ENCODE peak calls at places on chromosomes 5 and 9, in four cellular contexts. One of them, this sample, is unnamed.

GRCh38 chr9:34985311-34985899 is 4.1 kb upstream of the DNAJB5 start:
- DNase-seq in K562: peak; percentile 74
- DNase-seq in HepG2: peak; percentile 57
- DNase-seq in HCT116: peak; percentile 59
- DNase-seq in this sample: no peak

GRCh38 chr5:60677831-60678664 is 21.9 kb downstream of the DEPDC1B start:
- DNase-seq in K562: peak; percentile 50
- DNase-seq in HepG2: peak; percentile 64
- DNase-seq in HCT116: no peak
- DNase-seq in this sample: no peak

GRCh38 chr9:122218070-122218884 is 10.5 kb downstream of the LHX6 start:
- DNase-seq in K562: no peak
- DNase-seq in HepG2: no peak
- DNase-seq in HCT116: no peak
- DNase-seq in this sample: no peak

GRCh38 chr9:19870988-19871387 is 82.2 kb upstream of the SLC24A2 start:
- DNase-seq in K562: no peak
- DNase-seq in HepG2: no peak
- DNase-seq in HCT116: no peak
- DNase-seq in this sample: no peak

GRCh38 chr5:109416882-109417281 is 7.1 kb upstream of the PJA2 start:
- DNase-seq in K562: no peak
- DNase-seq in HepG2: no peak
- DNase-seq in HCT116: no peak
- DNase-seq in this sample: no peak

GRCh38 chr9:134895849-134896833 is 15.5 kb downstream of the FCN2 start:
- DNase-seq in K562: peak; percentile 14
- DNase-seq in HepG2: no peak
- DNase-seq in HCT116: peak; percentile 69
- DNase-seq in this sample: no peak

GRCh38 chr5:133944263-133945230 is 23.9 kb downstream of the C5orf15 start:
- DNase-seq in K562: peak; percentile 83
- DNase-seq in HepG2: peak; percentile 47
- DNase-seq in HCT116: peak; percentile 46
- DNase-seq in this sample: peak; percentile 17

GRCh38 chr5:72210913-72211670 is 103.8 kb downstream of the MAP1B start:
- DNase-seq in K562: peak; percentile 33
- DNase-seq in HepG2: peak; percentile 44
- DNase-seq in HCT116: no peak
- DNase-seq in this sample: no peak

GRCh38 chr5:96633820-96634219 is 28.4 kb upstream of the CAST start:
- DNase-seq in K562: no peak
- DNase-seq in HepG2: no peak
- DNase-seq in HCT116: no peak
- DNase-seq in this sample: no peak

GRCh38 chr5:139378101-139378825 is 4.8 kb downstream of the SLC23A1 start:
- DNase-seq in K562: no peak
- DNase-seq in HepG2: no peak
- DNase-seq in HCT116: no peak
- DNase-seq in this sample: no peak

GRCh38 chr5:174192103-174192655 is 146.7 kb downstream of the NSG2 start:
- DNase-seq in K562: no peak
- DNase-seq in HepG2: no peak
- DNase-seq in HCT116: no peak
- DNase-seq in this sample: no peak

GRCh38 chr9:90460220-90460619 is 182.4 kb downstream of the DIRAS2 start:
- DNase-seq in K562: no peak
- DNase-seq in HepG2: no peak
- DNase-seq in HCT116: no peak
- DNase-seq in this sample: no peak

GRCh38 chr5:61461412-61461811 is 129.4 kb downstream of the ZSWIM6 start:
- DNase-seq in K562: no peak
- DNase-seq in HepG2: no peak
- DNase-seq in HCT116: no peak
- DNase-seq in this sample: no peak

GRCh38 chr9:91246842-91247241 is 114.9 kb downstream of the AUH start:
- DNase-seq in K562: no peak
- DNase-seq in HepG2: no peak
- DNase-seq in HCT116: no peak
- DNase-seq in this sample: no peak

GRCh38 chr9:124615100-124615742 is 108.0 kb upstream of the NR5A1 start:
- DNase-seq in K562: no peak
- DNase-seq in HepG2: no peak
- DNase-seq in HCT116: no peak
- DNase-seq in this sample: no peak
- H3K4me1 ChIP-seq in K562: peaks cover 4% of the 10 kb centered on the region
- H3K4me1 ChIP-seq in HepG2: peaks cover 23% of the 10 kb centered on the region
- H3K4me1 ChIP-seq in HCT116: peaks cover 36% of the 10 kb centered on the region
- H3K4me1 ChIP-seq in this sample: peaks cover 32% of the 10 kb centered on the region

DNA sequence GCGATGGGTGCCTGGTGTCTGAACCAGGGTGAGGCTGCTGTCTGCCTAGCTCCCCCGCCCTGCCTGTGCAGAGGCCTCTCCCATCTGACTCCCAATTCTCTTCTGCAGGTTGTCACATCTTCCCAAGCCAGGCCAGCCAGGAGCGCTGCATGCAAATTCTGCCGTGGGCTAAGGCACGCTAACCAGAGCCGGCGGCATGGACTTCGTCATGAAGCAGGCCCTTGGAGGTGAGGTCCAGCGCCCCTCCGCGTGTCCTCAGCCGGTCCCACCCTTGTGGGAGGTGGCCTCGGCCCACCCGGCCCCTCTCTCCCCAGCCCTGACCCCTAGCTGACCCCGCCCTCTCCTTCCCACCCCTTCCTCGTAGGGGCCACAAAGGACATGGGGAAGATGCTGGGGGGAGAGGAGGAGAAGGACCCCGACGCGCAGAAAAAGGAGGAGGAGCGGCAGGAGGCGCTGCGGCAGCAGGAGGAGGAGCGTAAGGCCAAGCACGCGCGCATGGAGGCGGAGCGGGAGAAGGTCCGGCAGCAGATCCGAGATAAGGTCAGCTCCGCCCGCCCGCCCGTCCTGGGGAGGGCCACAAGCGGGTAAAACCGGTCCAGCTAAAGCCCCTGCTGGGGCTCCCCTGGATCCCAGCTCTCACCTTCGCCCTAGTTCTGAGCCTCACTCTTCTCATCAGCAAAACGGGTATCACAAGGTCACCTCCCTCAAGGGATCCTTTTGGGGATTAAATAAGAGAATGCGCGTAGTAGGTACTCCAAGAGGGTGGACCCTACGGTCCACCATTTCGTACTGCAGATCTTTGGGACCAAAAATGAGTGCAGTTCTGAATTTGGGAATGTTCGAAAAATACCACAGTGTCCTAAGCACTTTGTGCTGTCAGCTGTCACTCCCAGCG is 7.4 kb downstream of the CPLX2 start:
- DNase-seq in K562: peak; percentile 77
- DNase-seq in HepG2: no peak
- DNase-seq in HCT116: no peak
- DNase-seq in this sample: no peak
- TF ChIP-seq CTCF in K562: peak; percentile 28
- TF ChIP-seq CTCF in HepG2: no peak
- TF ChIP-seq CTCF in HCT116: no peak
- TF ChIP-seq CTCF in this sample: no peak

GRCh38 chr9:89022071-89022721 is 30.9 kb downstream of the S1PR3 start:
- DNase-seq in K562: no peak
- DNase-seq in HepG2: no peak
- DNase-seq in HCT116: no peak
- DNase-seq in this sample: no peak
- TF ChIP-seq TCF7L2 in K562: no peak
- TF ChIP-seq TCF7L2 in HepG2: no peak
- TF ChIP-seq TCF7L2 in HCT116: no peak
- TF ChIP-seq TCF7L2 in this sample: no peak

GRCh38 chr9:95213102-95213501 is 104.4 kb downstream of the FANCC start:
- DNase-seq in K562: no peak
- DNase-seq in HepG2: no peak
- DNase-seq in HCT116: no peak
- DNase-seq in this sample: no peak

GRCh38 chr9:95215368-95215898 is 102.1 kb downstream of the FANCC start:
- DNase-seq in K562: no peak
- DNase-seq in HepG2: no peak
- DNase-seq in HCT116: no peak
- DNase-seq in this sample: no peak

GRCh38 chr9:95218790-95219189 is 98.7 kb downstream of the FANCC start:
- DNase-seq in K562: no peak
- DNase-seq in HepG2: no peak
- DNase-seq in HCT116: no peak
- DNase-seq in this sample: no peak

DNA sequence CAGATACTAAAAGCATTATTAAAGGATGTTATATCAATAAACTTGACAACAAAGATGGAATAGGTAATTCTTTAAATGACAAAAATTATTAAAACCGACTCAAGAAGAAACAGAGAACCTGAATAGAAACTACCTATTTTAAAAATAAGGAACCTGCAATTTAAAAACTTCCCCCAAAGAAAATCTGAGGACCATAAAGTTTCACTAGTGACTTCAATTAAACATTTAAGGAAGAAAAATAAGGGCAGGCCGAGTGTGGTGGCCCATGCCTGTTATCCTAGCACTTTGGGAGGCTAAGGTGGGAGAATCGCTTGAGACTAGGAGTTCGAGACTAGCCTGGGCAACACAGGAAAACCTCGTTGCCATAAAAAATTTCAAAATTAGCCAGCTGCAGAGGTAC is 99.6 kb downstream of the FANCC start:
- DNase-seq in K562: no peak
- DNase-seq in HepG2: no peak
- DNase-seq in HCT116: no peak
- DNase-seq in this sample: no peak
- H3K4me1 ChIP-seq in K562: no peaks in the 10 kb centered on the region
- H3K4me1 ChIP-seq in HepG2: no peaks in the 10 kb centered on the region
- H3K4me1 ChIP-seq in HCT116: no peaks in the 10 kb centered on the region
- H3K4me1 ChIP-seq in this sample: no peaks in the 10 kb centered on the region

This sample was measured in Panc1.